ENCODE peak calls at places on chromosome 17, in five cellular contexts. J is stimulated activated effector memory CD8-positive, alpha-beta T cell treated with anti-CD3 and anti-CD28 coated beads, Interleukin-12 subunit alpha, Interleukin-12 subunit beta, amount 100 ng/mL, for 72 hours; Q is AG20443; W is Kasumi-1; A is BJ. M is an unnamed sample.

GRCh38 chr17:33725675-33726271 is 432.7 kb upstream of the ASIC2 start:
- DNase-seq in J (no peak), Q (peak; percentile 69), W (no peak), A (no peak), M (peak; percentile 26)

GRCh38 chr17:10792156-10792555 is 11.7 kb downstream of the TMEM238L start:
- DNase-seq in W (no peak), Q (no peak), A (no peak), J (no peak), M (no peak)

GRCh38 chr17:73293031-73293430 is 18.8 kb downstream of the CDC42EP4 start:
- DNase-seq in A (no peak), W (no peak), Q (no peak), J (no peak), M (no peak)

GRCh38 chr17:10616502-10617119 is 40.5 kb downstream of the MYH3 start:
- DNase-seq in W (peak; percentile 61), Q (peak; percentile 84), A (no peak), J (peak; percentile 60), M (peak; percentile 61)

GRCh38 chr17:78381601-78382168 is 3.2 kb downstream of the PGS1 start:
- DNase-seq in J (no peak), W (peak; percentile 92), Q (no peak), A (no peak), M (no peak)

GRCh38 chr17:80732268-80732667 is 187.6 kb downstream of the RPTOR start:
- DNase-seq in A (peak; percentile 60), J (no peak), Q (peak; percentile 89), W (no peak), M (no peak)

GRCh38 chr17:78317817-78318400 is 42.0 kb downstream of the SOCS3 start:
- DNase-seq in Q (no peak), J (no peak), W (no peak), A (no peak), M (no peak)

GRCh38 chr17:43784628-43785101 is 4.4 kb downstream of the CFAP97D1 start:
- DNase-seq in W (no peak), Q (peak; percentile 65), A (peak; percentile 42), J (no peak), M (no peak)

GRCh38 chr17:78409191-78409621 is 30.8 kb downstream of the PGS1 start:
- DNase-seq in J (no peak), Q (no peak), W (no peak), A (no peak), M (no peak)

GRCh38 chr17:79272666-79273219 is 198.1 kb downstream of the ENGASE start:
- DNase-seq in W (no peak), J (no peak), Q (peak; percentile 37), A (no peak), M (no peak)

GRCh38 chr17:19724501-19725420 is 8.4 kb upstream of the SLC47A2 start:
- DNase-seq in J (peak; percentile 45), Q (no peak), W (no peak), A (no peak), M (no peak)

GRCh38 chr17:42247734-42248133 is 28.5 kb downstream of the STAT5B start:
- DNase-seq in A (no peak), J (no peak), W (no peak), Q (no peak), M (no peak)

GRCh38 chr17:61401280-61402072 is 1.8 kb downstream of the TBX2 start:
- DNase-seq in J (no peak), W (no peak), Q (no peak), A (no peak), M (no peak)

M was measured in GM19239.